ENCODE peak calls at places on chromosomes 6 and 20, in seven cellular contexts. One of them, this sample, is unnamed.

GRCh38 chr6:3108746-3109414 is 9.6 kb upstream of the BPHL start:
- DNase-seq in tibial nerve: no peak
- DNase-seq in upper lobe of left lung: no peak
- DNase-seq in psoas muscle: no peak
- DNase-seq in right atrium auricular region: no peak
- DNase-seq in fibroblast of the aortic adventitia: peak; percentile 5
- DNase-seq in cardiac muscle cell: no peak
- DNase-seq in this sample: no peak

GRCh38 chr6:8131265-8131897 is 29.0 kb upstream of the EEF1E1 start:
- DNase-seq in cardiac muscle cell: peak; percentile 81
- DNase-seq in right atrium auricular region: no peak
- DNase-seq in tibial nerve: peak; percentile 42
- DNase-seq in upper lobe of left lung: peak; percentile 56
- DNase-seq in psoas muscle: no peak
- DNase-seq in fibroblast of the aortic adventitia: peak; percentile 80
- DNase-seq in this sample: no peak

GRCh38 chr6:19838442-19839236 is 1.5 kb downstream of the ID4 start:
- DNase-seq in right atrium auricular region: no peak
- DNase-seq in tibial nerve: no peak
- DNase-seq in upper lobe of left lung: peak; percentile 67
- DNase-seq in cardiac muscle cell: peak; percentile 53
- DNase-seq in fibroblast of the aortic adventitia: no peak
- DNase-seq in psoas muscle: peak; percentile 22
- DNase-seq in this sample: no peak

GRCh38 chr20:3550857-3551256 is 80.0 kb downstream of the ATRN start:
- DNase-seq in fibroblast of the aortic adventitia: no peak
- DNase-seq in cardiac muscle cell: no peak
- DNase-seq in tibial nerve: no peak
- DNase-seq in right atrium auricular region: no peak
- DNase-seq in psoas muscle: no peak
- DNase-seq in upper lobe of left lung: no peak
- DNase-seq in this sample: no peak

GRCh38 chr20:61331542-61331941 is 79.5 kb downstream of the CDH4 start:
- DNase-seq in fibroblast of the aortic adventitia: no peak
- DNase-seq in upper lobe of left lung: peak; percentile 24
- DNase-seq in right atrium auricular region: no peak
- DNase-seq in tibial nerve: no peak
- DNase-seq in psoas muscle: no peak
- DNase-seq in cardiac muscle cell: no peak
- DNase-seq in this sample: peak; percentile 38

GRCh38 chr6:47188588-47189021 is 121.1 kb downstream of the TNFRSF21 start:
- DNase-seq in cardiac muscle cell: no peak
- DNase-seq in tibial nerve: no peak
- DNase-seq in psoas muscle: no peak
- DNase-seq in right atrium auricular region: no peak
- DNase-seq in fibroblast of the aortic adventitia: peak; percentile 74
- DNase-seq in upper lobe of left lung: no peak
- DNase-seq in this sample: no peak

GRCh38 chr6:125793863-125794262 is 3.1 kb downstream of the NCOA7 start:
- DNase-seq in upper lobe of left lung: no peak
- DNase-seq in psoas muscle: no peak
- DNase-seq in cardiac muscle cell: no peak
- DNase-seq in right atrium auricular region: no peak
- DNase-seq in fibroblast of the aortic adventitia: peak; percentile 49
- DNase-seq in tibial nerve: no peak
- DNase-seq in this sample: no peak

GRCh38 chr6:147103641-147104040 is 100.6 kb upstream of the STXBP5 start:
- DNase-seq in cardiac muscle cell: no peak
- DNase-seq in psoas muscle: no peak
- DNase-seq in upper lobe of left lung: no peak
- DNase-seq in fibroblast of the aortic adventitia: peak; percentile 18
- DNase-seq in tibial nerve: no peak
- DNase-seq in right atrium auricular region: no peak
- DNase-seq in this sample: no peak

GRCh38 chr20:9884061-9884460 is 45.2 kb upstream of the PAK5 start:
- DNase-seq in upper lobe of left lung: no peak
- DNase-seq in psoas muscle: no peak
- DNase-seq in tibial nerve: no peak
- DNase-seq in fibroblast of the aortic adventitia: no peak
- DNase-seq in cardiac muscle cell: no peak
- DNase-seq in right atrium auricular region: no peak
- DNase-seq in this sample: no peak

GRCh38 chr6:25852756-25853155 is 20.9 kb upstream of the SLC17A1 start:
- DNase-seq in psoas muscle: no peak
- DNase-seq in cardiac muscle cell: no peak
- DNase-seq in fibroblast of the aortic adventitia: no peak
- DNase-seq in upper lobe of left lung: no peak
- DNase-seq in tibial nerve: no peak
- DNase-seq in right atrium auricular region: no peak
- DNase-seq in this sample: no peak

GRCh38 chr6:50030777-50031562 is 9.2 kb upstream of the DEFB110 start:
- DNase-seq in upper lobe of left lung: no peak
- DNase-seq in psoas muscle: no peak
- DNase-seq in cardiac muscle cell: peak; percentile 27
- DNase-seq in tibial nerve: no peak
- DNase-seq in fibroblast of the aortic adventitia: no peak
- DNase-seq in right atrium auricular region: no peak
- DNase-seq in this sample: no peak

GRCh38 chr6:106739387-106739786 is 110.0 kb downstream of the QRSL1 start:
- DNase-seq in right atrium auricular region: peak; percentile 59
- DNase-seq in upper lobe of left lung: peak; percentile 74
- DNase-seq in tibial nerve: no peak
- DNase-seq in fibroblast of the aortic adventitia: no peak
- DNase-seq in cardiac muscle cell: no peak
- DNase-seq in psoas muscle: peak; percentile 55
- DNase-seq in this sample: no peak

GRCh38 chr20:24160563-24161355 is 172.2 kb upstream of the GGTLC1 start:
- DNase-seq in fibroblast of the aortic adventitia: peak; percentile 86
- DNase-seq in right atrium auricular region: peak; percentile 66
- DNase-seq in tibial nerve: peak; percentile 52
- DNase-seq in cardiac muscle cell: peak; percentile 53
- DNase-seq in psoas muscle: peak; percentile 28
- DNase-seq in upper lobe of left lung: peak; percentile 41
- DNase-seq in this sample: no peak

GRCh38 chr6:118931436-118931835 is 3.5 kb downstream of the MCM9 start:
- DNase-seq in cardiac muscle cell: no peak
- DNase-seq in fibroblast of the aortic adventitia: no peak
- DNase-seq in tibial nerve: no peak
- DNase-seq in right atrium auricular region: no peak
- DNase-seq in psoas muscle: no peak
- DNase-seq in upper lobe of left lung: no peak
- DNase-seq in this sample: no peak

GRCh38 chr6:130945401-130945919 is 117.6 kb downstream of the EPB41L2 start:
- DNase-seq in cardiac muscle cell: no peak
- DNase-seq in tibial nerve: no peak
- DNase-seq in psoas muscle: no peak
- DNase-seq in right atrium auricular region: no peak
- DNase-seq in fibroblast of the aortic adventitia: peak; percentile 88
- DNase-seq in upper lobe of left lung: no peak
- DNase-seq in this sample: no peak

GRCh38 chr20:5735845-5736530 is 14.2 kb upstream of the SHLD1 start:
- DNase-seq in tibial nerve: no peak
- DNase-seq in upper lobe of left lung: no peak
- DNase-seq in cardiac muscle cell: no peak
- DNase-seq in psoas muscle: no peak
- DNase-seq in right atrium auricular region: no peak
- DNase-seq in fibroblast of the aortic adventitia: peak; percentile 30
- DNase-seq in this sample: no peak

GRCh38 chr20:23115823-23116222 is 29.7 kb upstream of the CD93 start:
- DNase-seq in fibroblast of the aortic adventitia: no peak
- DNase-seq in tibial nerve: no peak
- DNase-seq in cardiac muscle cell: no peak
- DNase-seq in right atrium auricular region: no peak
- DNase-seq in upper lobe of left lung: no peak
- DNase-seq in psoas muscle: no peak
- DNase-seq in this sample: no peak

GRCh38 chr6:9978480-9978879 is 436.4 kb downstream of the TFAP2A start:
- DNase-seq in upper lobe of left lung: no peak
- DNase-seq in right atrium auricular region: no peak
- DNase-seq in fibroblast of the aortic adventitia: no peak
- DNase-seq in psoas muscle: no peak
- DNase-seq in tibial nerve: no peak
- DNase-seq in cardiac muscle cell: no peak
- DNase-seq in this sample: no peak

GRCh38 chr6:111494951-111495350 is 11.9 kb upstream of the REV3L start:
- DNase-seq in right atrium auricular region: no peak
- DNase-seq in fibroblast of the aortic adventitia: no peak
- DNase-seq in cardiac muscle cell: no peak
- DNase-seq in psoas muscle: no peak
- DNase-seq in upper lobe of left lung: no peak
- DNase-seq in tibial nerve: no peak
- DNase-seq in this sample: no peak

GRCh38 chr6:70973591-70973990 is 16.7 kb upstream of the B3GAT2 start:
- DNase-seq in psoas muscle: no peak
- DNase-seq in fibroblast of the aortic adventitia: no peak
- DNase-seq in right atrium auricular region: no peak
- DNase-seq in upper lobe of left lung: no peak
- DNase-seq in tibial nerve: no peak
- DNase-seq in cardiac muscle cell: no peak
- DNase-seq in this sample: no peak

GRCh38 chr6:101226677-101227135 is 166.8 kb upstream of the GRIK2 start:
- DNase-seq in upper lobe of left lung: no peak
- DNase-seq in tibial nerve: no peak
- DNase-seq in psoas muscle: no peak
- DNase-seq in right atrium auricular region: no peak
- DNase-seq in fibroblast of the aortic adventitia: peak; percentile 9
- DNase-seq in cardiac muscle cell: peak; percentile 58
- DNase-seq in this sample: no peak

GRCh38 chr6:149862901-149863595 is 1.1 kb downstream of the LRP11 start:
- DNase-seq in fibroblast of the aortic adventitia: peak; percentile 73
- DNase-seq in tibial nerve: peak; percentile 40
- DNase-seq in right atrium auricular region: peak; percentile 75
- DNase-seq in cardiac muscle cell: peak; percentile 81
- DNase-seq in upper lobe of left lung: peak; percentile 64
- DNase-seq in psoas muscle: peak; percentile 73
- DNase-seq in this sample: no peak

GRCh38 chr20:7585126-7585679 is 355.1 kb downstream of the HAO1 start:
- DNase-seq in psoas muscle: no peak
- DNase-seq in tibial nerve: no peak
- DNase-seq in cardiac muscle cell: no peak
- DNase-seq in upper lobe of left lung: no peak
- DNase-seq in fibroblast of the aortic adventitia: peak; percentile 34
- DNase-seq in right atrium auricular region: no peak
- DNase-seq in this sample: no peak

GRCh38 chr6:15065603-15066002 is 180.3 kb upstream of the JARID2 start:
- DNase-seq in psoas muscle: no peak
- DNase-seq in right atrium auricular region: no peak
- DNase-seq in fibroblast of the aortic adventitia: no peak
- DNase-seq in upper lobe of left lung: no peak
- DNase-seq in cardiac muscle cell: no peak
- DNase-seq in tibial nerve: no peak
- DNase-seq in this sample: no peak

GRCh38 chr6:3628143-3628840 is 123.2 kb downstream of the PXDC1 start:
- DNase-seq in fibroblast of the aortic adventitia: no peak
- DNase-seq in tibial nerve: no peak
- DNase-seq in right atrium auricular region: no peak
- DNase-seq in upper lobe of left lung: no peak
- DNase-seq in psoas muscle: no peak
- DNase-seq in cardiac muscle cell: no peak
- DNase-seq in this sample: no peak

GRCh38 chr6:92485487-92485886 is 933.9 kb downstream of the EPHA7 start:
- DNase-seq in tibial nerve: no peak
- DNase-seq in right atrium auricular region: no peak
- DNase-seq in psoas muscle: no peak
- DNase-seq in upper lobe of left lung: no peak
- DNase-seq in cardiac muscle cell: no peak
- DNase-seq in fibroblast of the aortic adventitia: no peak
- DNase-seq in this sample: no peak

GRCh38 chr20:3751284-3751663 is 16.3 kb downstream of the ADISSP start:
- DNase-seq in tibial nerve: no peak
- DNase-seq in upper lobe of left lung: no peak
- DNase-seq in right atrium auricular region: no peak
- DNase-seq in psoas muscle: no peak
- DNase-seq in fibroblast of the aortic adventitia: no peak
- DNase-seq in cardiac muscle cell: no peak
- DNase-seq in this sample: no peak

GRCh38 chr6:148166339-148166949 is 176.2 kb upstream of the SASH1 start:
- DNase-seq in psoas muscle: no peak
- DNase-seq in fibroblast of the aortic adventitia: peak; percentile 76
- DNase-seq in tibial nerve: peak; percentile 42
- DNase-seq in cardiac muscle cell: peak; percentile 55
- DNase-seq in upper lobe of left lung: no peak
- DNase-seq in right atrium auricular region: no peak
- DNase-seq in this sample: no peak

GRCh38 chr20:20593447-20594170 is 118.8 kb downstream of the RALGAPA2 start:
- DNase-seq in right atrium auricular region: no peak
- DNase-seq in tibial nerve: peak; percentile 35
- DNase-seq in psoas muscle: no peak
- DNase-seq in upper lobe of left lung: peak; percentile 30
- DNase-seq in fibroblast of the aortic adventitia: peak; percentile 57
- DNase-seq in cardiac muscle cell: peak; percentile 55
- DNase-seq in this sample: no peak
- TF ChIP-seq CTCF in right atrium auricular region: peak; percentile 55
- TF ChIP-seq CTCF in tibial nerve: peak; percentile 30
- TF ChIP-seq CTCF in psoas muscle: no peak
- TF ChIP-seq CTCF in upper lobe of left lung: peak; percentile 52
- TF ChIP-seq CTCF in fibroblast of the aortic adventitia: peak; percentile 42
- TF ChIP-seq CTCF in cardiac muscle cell: peak; percentile 65
- TF ChIP-seq CTCF in this sample: peak; percentile 46

GRCh38 chr6:45423901-45424627 is 46.3 kb upstream of the SUPT3H start:
- DNase-seq in psoas muscle: peak; percentile 25
- DNase-seq in upper lobe of left lung: peak; percentile 56
- DNase-seq in right atrium auricular region: no peak
- DNase-seq in tibial nerve: no peak
- DNase-seq in fibroblast of the aortic adventitia: peak; percentile 47
- DNase-seq in cardiac muscle cell: peak; percentile 59
- DNase-seq in this sample: peak; percentile 47
- TF ChIP-seq CTCF in psoas muscle: no peak
- TF ChIP-seq CTCF in upper lobe of left lung: no peak
- TF ChIP-seq CTCF in right atrium auricular region: no peak
- TF ChIP-seq CTCF in tibial nerve: no peak
- TF ChIP-seq CTCF in fibroblast of the aortic adventitia: no peak
- TF ChIP-seq CTCF in cardiac muscle cell: no peak
- TF ChIP-seq CTCF in this sample: no peak

GRCh38 chr20:32822189-32822588 is 2.4 kb downstream of the MAPRE1 start:
- DNase-seq in upper lobe of left lung: no peak
- DNase-seq in psoas muscle: no peak
- DNase-seq in fibroblast of the aortic adventitia: no peak
- DNase-seq in tibial nerve: no peak
- DNase-seq in cardiac muscle cell: no peak
- DNase-seq in right atrium auricular region: no peak
- DNase-seq in this sample: no peak
- TF ChIP-seq CTCF in upper lobe of left lung: no peak
- TF ChIP-seq CTCF in psoas muscle: no peak
- TF ChIP-seq CTCF in fibroblast of the aortic adventitia: no peak
- TF ChIP-seq CTCF in tibial nerve: no peak
- TF ChIP-seq CTCF in cardiac muscle cell: no peak
- TF ChIP-seq CTCF in right atrium auricular region: no peak
- TF ChIP-seq CTCF in this sample: no peak

DNA sequence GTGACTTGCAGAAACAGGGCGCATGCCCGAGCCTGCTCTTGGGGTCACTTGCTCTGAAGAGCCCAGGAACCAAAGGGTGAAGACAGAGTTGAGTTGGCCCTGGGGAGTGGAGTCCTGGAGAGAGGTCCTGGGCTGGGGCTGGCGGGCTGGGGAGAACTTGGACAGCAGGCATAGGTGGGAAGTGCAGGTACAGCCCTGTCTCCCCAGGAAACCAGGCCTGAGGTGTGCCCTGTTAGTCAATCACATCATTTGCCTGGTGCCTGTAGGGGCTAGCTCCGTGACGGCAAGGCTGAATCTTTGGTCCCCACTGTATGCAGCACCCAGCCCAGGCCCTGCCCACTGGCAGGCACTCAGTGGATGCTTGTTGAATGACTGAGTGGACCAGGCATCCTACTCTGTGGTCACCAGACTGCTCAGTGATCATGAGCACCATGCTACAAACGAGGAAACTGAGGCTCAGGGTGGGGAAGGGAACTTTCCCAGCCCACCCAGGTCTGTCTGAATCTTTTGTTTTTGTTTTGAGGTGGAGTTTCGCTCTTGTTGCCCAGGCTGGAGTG is 15.6 kb upstream of the NOL4L start:
- DNase-seq in right atrium auricular region: no peak
- DNase-seq in upper lobe of left lung: no peak
- DNase-seq in tibial nerve: no peak
- DNase-seq in fibroblast of the aortic adventitia: no peak
- DNase-seq in cardiac muscle cell: no peak
- DNase-seq in psoas muscle: no peak
- DNase-seq in this sample: no peak
- TF ChIP-seq CTCF in right atrium auricular region: no peak
- TF ChIP-seq CTCF in upper lobe of left lung: no peak
- TF ChIP-seq CTCF in tibial nerve: no peak
- TF ChIP-seq CTCF in fibroblast of the aortic adventitia: no peak
- TF ChIP-seq CTCF in cardiac muscle cell: no peak
- TF ChIP-seq CTCF in psoas muscle: no peak
- TF ChIP-seq CTCF in this sample: no peak

This sample was measured in CD14-positive monocyte.